ENCODE peak calls at places on chromosomes 4 and X, in nine cellular contexts. One of them, this sample, is unnamed.

GRCh38 chrX:103329991-103330390 is at the start of gene TCEAL7:
- DNase-seq in cardiac fibroblast: peak; percentile 33
- DNase-seq in heart right ventricle: peak; percentile 32
- DNase-seq in ascending aorta: no peak
- DNase-seq in thyroid gland: no peak
- DNase-seq in fibroblast of pulmonary artery: peak; percentile 48
- DNase-seq in astrocyte of the spinal cord: peak; percentile 46
- DNase-seq in body of pancreas: no peak
- DNase-seq in omental fat pad: no peak
- DNase-seq in this sample: peak; percentile 4

GRCh38 chr4:3642056-3642630 is 109.9 kb upstream of the LRPAP1 start:
- DNase-seq in cardiac fibroblast: no peak
- DNase-seq in heart right ventricle: no peak
- DNase-seq in ascending aorta: no peak
- DNase-seq in thyroid gland: no peak
- DNase-seq in fibroblast of pulmonary artery: no peak
- DNase-seq in astrocyte of the spinal cord: no peak
- DNase-seq in body of pancreas: no peak
- DNase-seq in omental fat pad: no peak
- DNase-seq in this sample: no peak

GRCh38 chr4:10655968-10656367 is 28.6 kb downstream of the CLNK start:
- DNase-seq in cardiac fibroblast: peak; percentile 81
- DNase-seq in heart right ventricle: no peak
- DNase-seq in ascending aorta: no peak
- DNase-seq in thyroid gland: no peak
- DNase-seq in fibroblast of pulmonary artery: peak; percentile 74
- DNase-seq in astrocyte of the spinal cord: peak; percentile 83
- DNase-seq in body of pancreas: no peak
- DNase-seq in omental fat pad: no peak
- DNase-seq in this sample: peak; percentile 36

GRCh38 chrX:131938749-131939148 is 84.4 kb upstream of the STK26 start:
- DNase-seq in cardiac fibroblast: no peak
- DNase-seq in heart right ventricle: no peak
- DNase-seq in ascending aorta: no peak
- DNase-seq in thyroid gland: no peak
- DNase-seq in fibroblast of pulmonary artery: no peak
- DNase-seq in astrocyte of the spinal cord: no peak
- DNase-seq in body of pancreas: no peak
- DNase-seq in omental fat pad: no peak
- DNase-seq in this sample: no peak

GRCh38 chr4:20248155-20248558 is 3.5 kb upstream of the SLIT2 start:
- DNase-seq in cardiac fibroblast: peak; percentile 88
- DNase-seq in heart right ventricle: no peak
- DNase-seq in ascending aorta: no peak
- DNase-seq in thyroid gland: no peak
- DNase-seq in fibroblast of pulmonary artery: peak; percentile 86
- DNase-seq in astrocyte of the spinal cord: peak; percentile 82
- DNase-seq in body of pancreas: no peak
- DNase-seq in omental fat pad: no peak
- DNase-seq in this sample: peak; percentile 89

GRCh38 chr4:147136783-147137182 is 191.1 kb upstream of the TTC29 start:
- DNase-seq in cardiac fibroblast: no peak
- DNase-seq in heart right ventricle: no peak
- DNase-seq in ascending aorta: no peak
- DNase-seq in thyroid gland: no peak
- DNase-seq in fibroblast of pulmonary artery: no peak
- DNase-seq in astrocyte of the spinal cord: no peak
- DNase-seq in body of pancreas: no peak
- DNase-seq in omental fat pad: no peak
- DNase-seq in this sample: no peak

GRCh38 chr4:8851321-8852117 is 20.1 kb downstream of the HMX1 start:
- DNase-seq in cardiac fibroblast: no peak
- DNase-seq in heart right ventricle: no peak
- DNase-seq in ascending aorta: no peak
- DNase-seq in thyroid gland: no peak
- DNase-seq in fibroblast of pulmonary artery: no peak
- DNase-seq in astrocyte of the spinal cord: no peak
- DNase-seq in body of pancreas: no peak
- DNase-seq in omental fat pad: no peak
- DNase-seq in this sample: no peak

GRCh38 chr4:58301384-58301783 is 1191.2 kb upstream of the IGFBP7 start:
- DNase-seq in cardiac fibroblast: peak; percentile 2
- DNase-seq in heart right ventricle: no peak
- DNase-seq in ascending aorta: no peak
- DNase-seq in thyroid gland: no peak
- DNase-seq in fibroblast of pulmonary artery: peak; percentile 77
- DNase-seq in astrocyte of the spinal cord: peak; percentile 8
- DNase-seq in body of pancreas: no peak
- DNase-seq in omental fat pad: no peak
- DNase-seq in this sample: no peak

GRCh38 chr4:6783111-6783981 is 819 bp downstream of the KIAA0232 start:
- DNase-seq in cardiac fibroblast: peak; percentile 86
- DNase-seq in heart right ventricle: peak; percentile 91
- DNase-seq in ascending aorta: peak; percentile 94
- DNase-seq in thyroid gland: peak; percentile 90
- DNase-seq in fibroblast of pulmonary artery: peak; percentile 86
- DNase-seq in astrocyte of the spinal cord: peak; percentile 86
- DNase-seq in body of pancreas: peak; percentile 91
- DNase-seq in omental fat pad: peak; percentile 67
- DNase-seq in this sample: peak; percentile 82

GRCh38 chr4:48813984-48814383 is 16.9 kb upstream of the OCIAD1 start:
- DNase-seq in cardiac fibroblast: no peak
- DNase-seq in heart right ventricle: no peak
- DNase-seq in ascending aorta: no peak
- DNase-seq in thyroid gland: no peak
- DNase-seq in fibroblast of pulmonary artery: no peak
- DNase-seq in astrocyte of the spinal cord: no peak
- DNase-seq in body of pancreas: no peak
- DNase-seq in omental fat pad: no peak
- DNase-seq in this sample: no peak

DNA sequence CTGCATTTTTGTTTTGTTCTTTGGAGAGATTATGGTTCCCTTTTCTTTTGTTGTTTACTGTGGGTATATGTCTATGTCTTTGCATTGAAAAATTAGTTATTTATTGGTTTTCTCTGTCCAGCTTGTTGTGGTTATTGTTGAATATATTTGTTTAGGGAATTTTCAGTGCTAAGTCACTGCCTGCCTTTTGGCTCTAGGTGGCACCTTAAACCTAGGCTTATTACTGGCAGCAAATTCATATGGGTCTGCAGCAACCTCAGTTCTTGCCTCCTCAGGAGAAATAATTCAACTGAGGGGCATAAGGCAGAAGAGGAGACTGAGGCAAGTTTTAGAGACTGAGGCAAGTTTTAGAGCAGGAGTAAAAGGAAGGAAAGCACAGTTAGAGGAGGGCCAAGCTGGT is 1157.3 kb upstream of the AGA start:
- DNase-seq in cardiac fibroblast: no peak
- DNase-seq in heart right ventricle: no peak
- DNase-seq in ascending aorta: no peak
- DNase-seq in thyroid gland: no peak
- DNase-seq in fibroblast of pulmonary artery: no peak
- DNase-seq in astrocyte of the spinal cord: no peak
- DNase-seq in body of pancreas: no peak
- DNase-seq in omental fat pad: no peak
- DNase-seq in this sample: no peak
- TF ChIP-seq CTCF in cardiac fibroblast: no peak
- TF ChIP-seq CTCF in heart right ventricle: no peak
- TF ChIP-seq CTCF in ascending aorta: no peak
- TF ChIP-seq CTCF in thyroid gland: no peak
- TF ChIP-seq CTCF in fibroblast of pulmonary artery: no peak
- TF ChIP-seq CTCF in astrocyte of the spinal cord: peak; percentile 5
- TF ChIP-seq CTCF in body of pancreas: no peak
- TF ChIP-seq CTCF in omental fat pad: no peak
- TF ChIP-seq CTCF in this sample: no peak

GRCh38 chr4:2534904-2535385 is 1.5 kb upstream of the FAM193A start:
- DNase-seq in cardiac fibroblast: peak; percentile 11
- DNase-seq in heart right ventricle: no peak
- DNase-seq in ascending aorta: peak; percentile 56
- DNase-seq in thyroid gland: no peak
- DNase-seq in fibroblast of pulmonary artery: no peak
- DNase-seq in astrocyte of the spinal cord: no peak
- DNase-seq in body of pancreas: no peak
- DNase-seq in omental fat pad: no peak
- DNase-seq in this sample: no peak

GRCh38 chr4:2536193-2537010 is at the start of gene FAM193A:
- DNase-seq in cardiac fibroblast: peak; percentile 99
- DNase-seq in heart right ventricle: peak; percentile 99
- DNase-seq in ascending aorta: peak; percentile 100
- DNase-seq in thyroid gland: peak; percentile 100
- DNase-seq in fibroblast of pulmonary artery: peak; percentile 100
- DNase-seq in astrocyte of the spinal cord: peak; percentile 100
- DNase-seq in body of pancreas: peak; percentile 98
- DNase-seq in omental fat pad: peak; percentile 79
- DNase-seq in this sample: peak; percentile 99

GRCh38 chr4:2537011-2537830 is 774 bp downstream of the FAM193A start:
- DNase-seq in cardiac fibroblast: peak; percentile 36
- DNase-seq in heart right ventricle: peak; percentile 29
- DNase-seq in ascending aorta: peak; percentile 71
- DNase-seq in thyroid gland: peak; percentile 58
- DNase-seq in fibroblast of pulmonary artery: peak; percentile 23
- DNase-seq in astrocyte of the spinal cord: peak; percentile 32
- DNase-seq in body of pancreas: peak; percentile 51
- DNase-seq in omental fat pad: no peak
- DNase-seq in this sample: peak; percentile 7

DNA sequence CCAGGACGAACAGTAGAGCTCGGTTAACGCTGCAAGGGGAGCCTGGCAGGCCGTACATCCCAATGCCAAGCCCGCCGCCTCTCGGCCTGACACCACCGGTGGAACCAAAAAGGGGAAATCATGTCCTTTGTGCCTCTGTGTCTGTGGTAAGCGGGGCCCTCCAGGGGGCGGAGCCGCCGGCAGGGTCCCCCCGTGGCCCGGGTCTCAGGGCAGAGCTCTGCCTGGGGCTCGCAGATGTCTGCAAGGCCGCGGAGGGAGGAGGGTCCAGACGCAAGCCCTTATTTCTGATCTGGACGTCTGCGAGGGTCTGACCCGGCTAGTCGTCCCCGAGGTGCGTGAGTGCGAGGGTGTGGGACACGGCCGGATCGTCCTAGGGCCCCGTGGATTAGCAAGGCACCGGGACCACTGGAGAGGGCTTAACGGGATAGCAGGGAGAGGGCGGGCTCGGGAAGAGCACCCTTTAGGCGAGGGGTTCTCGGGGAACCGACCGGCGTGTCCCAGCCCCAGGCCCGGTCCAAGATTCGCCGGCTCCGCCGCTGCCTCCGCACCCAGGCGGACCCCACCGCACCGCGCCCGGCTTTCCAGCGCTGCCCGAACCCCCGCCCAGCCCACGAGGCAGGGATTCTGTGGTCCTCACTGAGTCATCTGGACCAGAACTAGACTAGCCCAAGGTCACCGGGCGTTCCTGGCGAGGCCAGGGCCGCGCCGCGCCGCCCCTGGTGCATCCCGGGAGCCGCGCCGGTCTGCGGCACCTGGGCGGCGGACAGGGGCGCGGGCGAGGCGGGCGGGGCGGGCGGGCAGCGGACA is 858 bp upstream of the FAM193A start:
- DNase-seq in cardiac fibroblast: peak; percentile 35
- DNase-seq in heart right ventricle: peak; percentile 26
- DNase-seq in ascending aorta: peak; percentile 76
- DNase-seq in thyroid gland: peak; percentile 14
- DNase-seq in fibroblast of pulmonary artery: peak; percentile 19
- DNase-seq in astrocyte of the spinal cord: peak; percentile 32
- DNase-seq in body of pancreas: peak; percentile 27
- DNase-seq in omental fat pad: peak; percentile 44
- DNase-seq in this sample: no peak
- TF ChIP-seq CTCF in cardiac fibroblast: no peak
- TF ChIP-seq CTCF in heart right ventricle: peak; percentile 33
- TF ChIP-seq CTCF in ascending aorta: no peak
- TF ChIP-seq CTCF in thyroid gland: no peak
- TF ChIP-seq CTCF in fibroblast of pulmonary artery: no peak
- TF ChIP-seq CTCF in astrocyte of the spinal cord: no peak
- TF ChIP-seq CTCF in body of pancreas: no peak
- TF ChIP-seq CTCF in omental fat pad: no peak
- TF ChIP-seq CTCF in this sample: peak; percentile 43

GRCh38 chr4:165347647-165348569 is 20.4 kb downstream of the MSMO1 start:
- DNase-seq in cardiac fibroblast: no peak
- DNase-seq in heart right ventricle: no peak
- DNase-seq in ascending aorta: no peak
- DNase-seq in thyroid gland: no peak
- DNase-seq in fibroblast of pulmonary artery: no peak
- DNase-seq in astrocyte of the spinal cord: no peak
- DNase-seq in body of pancreas: no peak
- DNase-seq in omental fat pad: no peak
- DNase-seq in this sample: no peak

GRCh38 chr4:165345663-165346417 is 18.4 kb downstream of the MSMO1 start:
- DNase-seq in cardiac fibroblast: no peak
- DNase-seq in heart right ventricle: no peak
- DNase-seq in ascending aorta: no peak
- DNase-seq in thyroid gland: no peak
- DNase-seq in fibroblast of pulmonary artery: no peak
- DNase-seq in astrocyte of the spinal cord: peak; percentile 15
- DNase-seq in body of pancreas: no peak
- DNase-seq in omental fat pad: no peak
- DNase-seq in this sample: no peak

DNA sequence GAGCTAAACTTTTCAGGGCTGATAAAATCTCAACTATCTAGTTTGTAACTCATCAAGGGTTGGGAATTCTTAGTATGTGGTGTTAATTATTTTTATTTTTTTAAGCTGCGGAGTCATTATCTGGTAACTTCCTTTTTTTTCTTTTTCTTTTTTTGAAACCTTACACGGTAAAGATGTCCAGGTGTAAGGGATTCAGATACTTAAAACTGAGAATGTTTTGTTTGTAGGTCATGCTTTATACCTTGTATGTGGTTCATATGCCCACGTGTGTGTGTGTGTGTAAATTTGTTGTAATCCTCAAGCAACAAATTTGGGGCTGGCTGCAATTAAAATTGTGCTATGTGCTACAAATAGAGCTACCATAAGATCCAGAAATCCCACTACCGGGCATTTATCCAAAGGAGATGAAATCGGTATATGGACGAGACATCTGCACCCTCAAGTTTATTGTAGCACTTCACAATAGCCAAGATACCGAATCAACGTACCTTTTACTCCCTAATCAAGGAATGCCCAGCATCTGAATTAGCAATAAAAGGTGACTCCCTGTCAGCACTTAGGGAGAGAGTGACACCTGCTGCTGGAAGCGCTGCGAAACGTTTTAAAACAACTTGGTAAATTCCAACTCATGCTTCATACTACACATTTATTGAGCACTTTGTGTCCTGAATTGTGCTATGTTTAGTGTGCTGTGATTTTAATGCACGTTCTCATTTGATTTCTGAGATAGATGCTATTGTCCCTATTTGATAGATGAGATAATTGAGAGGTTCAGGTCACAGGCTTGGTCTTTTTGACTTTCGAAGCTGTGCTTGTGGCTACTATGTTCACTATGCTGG is 16.1 kb downstream of the MSMO1 start:
- DNase-seq in cardiac fibroblast: no peak
- DNase-seq in heart right ventricle: no peak
- DNase-seq in ascending aorta: no peak
- DNase-seq in thyroid gland: peak; percentile 12
- DNase-seq in fibroblast of pulmonary artery: no peak
- DNase-seq in astrocyte of the spinal cord: peak; percentile 31
- DNase-seq in body of pancreas: no peak
- DNase-seq in omental fat pad: no peak
- DNase-seq in this sample: no peak
- TF ChIP-seq CTCF in cardiac fibroblast: no peak
- TF ChIP-seq CTCF in heart right ventricle: no peak
- TF ChIP-seq CTCF in ascending aorta: no peak
- TF ChIP-seq CTCF in thyroid gland: peak; percentile 23
- TF ChIP-seq CTCF in fibroblast of pulmonary artery: peak; percentile 21
- TF ChIP-seq CTCF in astrocyte of the spinal cord: peak; percentile 42
- TF ChIP-seq CTCF in body of pancreas: no peak
- TF ChIP-seq CTCF in omental fat pad: no peak
- TF ChIP-seq CTCF in this sample: peak; percentile 55

GRCh38 chr4:115851918-115852766 is 738.7 kb upstream of the NDST4 start:
- DNase-seq in cardiac fibroblast: peak; percentile 16
- DNase-seq in heart right ventricle: no peak
- DNase-seq in ascending aorta: no peak
- DNase-seq in thyroid gland: peak; percentile 28
- DNase-seq in fibroblast of pulmonary artery: peak; percentile 2
- DNase-seq in astrocyte of the spinal cord: peak; percentile 58
- DNase-seq in body of pancreas: peak; percentile 78
- DNase-seq in omental fat pad: no peak
- DNase-seq in this sample: no peak
- TF ChIP-seq CTCF in cardiac fibroblast: no peak
- TF ChIP-seq CTCF in heart right ventricle: peak; percentile 38
- TF ChIP-seq CTCF in ascending aorta: no peak
- TF ChIP-seq CTCF in thyroid gland: peak; percentile 15
- TF ChIP-seq CTCF in fibroblast of pulmonary artery: peak; percentile 1
- TF ChIP-seq CTCF in astrocyte of the spinal cord: peak; percentile 64
- TF ChIP-seq CTCF in body of pancreas: peak; percentile 53
- TF ChIP-seq CTCF in omental fat pad: no peak
- TF ChIP-seq CTCF in this sample: no peak

This sample was measured in HFFc6.